ENCODE peak calls at places on chromosomes 3 and 15, in ten cellular contexts. K is smooth muscle cell of the brain vasculature, S is NCI-H345, L is SW480, D is neural crest cell, R is activated gamma-delta T cell treated with Interleukin-2 at 50 U/mL for 16 hours, X is AML-193, B is ascending aorta, O is right cardiac atrium, H is NCI-H774. Z is an unnamed sample.

GRCh38 chr3:120506828-120507774 is 56.3 kb upstream of the FSTL1 start:
- DNase-seq in K (no peak), S (no peak), L (peak), D (no peak), R (no peak), X (peak), B (no peak), O (no peak), H (peak), Z (no peak)

GRCh38 chr3:48623851-48624547 is 2.4 kb upstream of the TMEM89 start:
- DNase-seq in K (no peak), S (peak), L (peak), D (no peak), R (no peak), X (no peak), B (no peak), O (peak), H (peak), Z (no peak)

GRCh38 chr3:149393355-149394165 is 16.1 kb upstream of the TM4SF1 start:
- DNase-seq in K (peak), S (peak), L (peak), D (peak), R (no peak), X (peak), B (no peak), O (peak), H (peak), Z (peak)

GRCh38 chr15:26971303-26972018 is 480 bp downstream of the GABRG3 start:
- DNase-seq in K (no peak), S (peak), L (no peak), D (peak), R (no peak), X (no peak), B (no peak), O (peak), H (no peak), Z (no peak)

GRCh38 chr3:169342652-169343051 is 320.9 kb downstream of the MECOM start:
- DNase-seq in K (no peak), S (no peak), L (no peak), D (no peak), R (no peak), X (no peak), B (no peak), O (peak), H (no peak), Z (no peak)

GRCh38 chr15:64618569-64618968 is 156.8 kb downstream of the RBPMS2 start:
- DNase-seq in K (no peak), S (no peak), L (no peak), D (no peak), R (no peak), X (no peak), B (no peak), O (no peak), H (no peak), Z (no peak)

GRCh38 chr3:53812434-53812833 is 33.8 kb downstream of the CHDH start:
- DNase-seq in K (no peak), S (no peak), L (no peak), D (no peak), R (no peak), X (no peak), B (no peak), O (no peak), H (no peak), Z (no peak)

GRCh38 chr3:151203053-151203420 is at the start of gene GPR171:
- DNase-seq in K (no peak), S (no peak), L (no peak), D (no peak), R (peak), X (no peak), B (no peak), O (no peak), H (no peak), Z (no peak)

GRCh38 chr3:194869482-194870169 is 183.9 kb downstream of the FAM43A start:
- DNase-seq in K (no peak), S (no peak), L (no peak), D (no peak), R (no peak), X (no peak), B (no peak), O (no peak), H (no peak), Z (no peak)

GRCh38 chr15:92812271-92812670 is 87.9 kb upstream of the CHD2 start:
- DNase-seq in K (no peak), S (no peak), L (no peak), D (no peak), R (no peak), X (no peak), B (no peak), O (no peak), H (no peak), Z (no peak)

GRCh38 chr3:136114421-136114820 is 81.7 kb downstream of the MSL2 start:
- DNase-seq in K (peak), S (no peak), L (no peak), D (no peak), R (no peak), X (no peak), B (no peak), O (no peak), H (no peak), Z (no peak)

GRCh38 chr15:51390239-51390931 is 48.9 kb downstream of the GLDN start:
- DNase-seq in K (no peak), S (no peak), L (no peak), D (no peak), R (no peak), X (peak), B (no peak), O (no peak), H (no peak), Z (no peak)

GRCh38 chr15:99113547-99114271 is 8.8 kb downstream of the SYNM start:
- DNase-seq in K (no peak), S (no peak), L (no peak), D (no peak), R (no peak), X (no peak), B (no peak), O (no peak), H (no peak), Z (no peak)

GRCh38 chr15:77907824-77908751 is 169.4 kb downstream of the TBC1D2B start:
- DNase-seq in K (no peak), S (peak), L (peak), D (no peak), R (peak), X (peak), B (no peak), O (no peak), H (no peak), Z (no peak)

GRCh38 chr3:104273046-104273649 is 1093.6 kb upstream of the ALCAM start:
- DNase-seq in K (no peak), S (peak), L (peak), D (peak), R (no peak), X (peak), B (no peak), O (no peak), H (no peak), Z (no peak)

GRCh38 chr15:39198044-39198625 is 382.7 kb upstream of the THBS1 start:
- DNase-seq in K (no peak), S (no peak), L (no peak), D (no peak), R (no peak), X (no peak), B (no peak), O (no peak), H (no peak), Z (no peak)

GRCh38 chr3:58119221-58119620 is 91.6 kb downstream of the DNASE1L3 start:
- DNase-seq in K (no peak), S (no peak), L (no peak), D (no peak), R (no peak), X (no peak), B (no peak), O (no peak), H (no peak), Z (no peak)

GRCh38 chr3:117955196-117955595 is 1079.5 kb downstream of the IGSF11 start:
- DNase-seq in K (no peak), S (peak), L (no peak), D (no peak), R (no peak), X (no peak), B (no peak), O (no peak), H (peak), Z (no peak)

GRCh38 chr3:48564022-48564421 is 441 bp upstream of the UCN2 start:
- DNase-seq in K (no peak), S (no peak), L (peak), D (no peak), R (peak), X (peak), B (peak), O (peak), H (no peak), Z (peak)

GRCh38 chr3:57706462-57706861 is 13.6 kb upstream of the DENND6A start:
- DNase-seq in K (no peak), S (no peak), L (no peak), D (no peak), R (no peak), X (peak), B (no peak), O (no peak), H (no peak), Z (no peak)

GRCh38 chr3:13584901-13585300 is 36.0 kb downstream of the FBLN2 start:
- DNase-seq in K (no peak), S (no peak), L (no peak), D (no peak), R (no peak), X (no peak), B (no peak), O (no peak), H (no peak), Z (no peak)

GRCh38 chr15:69459063-69459462 is 6.4 kb downstream of the RPLP1 start:
- DNase-seq in K (no peak), S (no peak), L (no peak), D (no peak), R (no peak), X (no peak), B (no peak), O (no peak), H (no peak), Z (no peak)

GRCh38 chr15:79089890-79090486 is 592 bp downstream of the RASGRF1 start:
- DNase-seq in K (no peak), S (no peak), L (no peak), D (no peak), R (no peak), X (no peak), B (no peak), O (peak), H (no peak), Z (no peak)

GRCh38 chr15:89591834-89592233 is 16.6 kb downstream of the TICRR start:
- DNase-seq in K (peak), S (no peak), L (no peak), D (no peak), R (no peak), X (no peak), B (no peak), O (no peak), H (no peak), Z (no peak)

GRCh38 chr3:53045107-53045783 is 628 bp downstream of the SFMBT1 start:
- DNase-seq in K (no peak), S (peak), L (peak), D (peak), R (peak), X (peak), B (no peak), O (peak), H (no peak), Z (peak)

Z was measured in heart right ventricle.